ENCODE peak calls at places on chromosomes 12 and 14, in six cellular contexts. X is cardiac muscle cell; H is heart left ventricle; A is RWPE2; Y is naive thymus-derived CD4-positive, alpha-beta T cell; F is sigmoid colon. J is an unnamed sample.

GRCh38 chr14:72478397-72479025 is 415.4 kb downstream of the DPF3 start:
- DNase-seq in X (no peak), H (no peak), A (no peak), Y (no peak), F (no peak), J (no peak)

GRCh38 chr12:124618291-124618902 is 51.0 kb upstream of the NCOR2 start:
- DNase-seq in X (no peak), H (no peak), A (no peak), Y (no peak), F (no peak), J (no peak)

GRCh38 chr14:84152452-84152851 is 1377.5 kb upstream of the FLRT2 start:
- DNase-seq in X (no peak), H (no peak), A (peak; percentile 58), Y (no peak), F (no peak), J (no peak)

GRCh38 chr14:74570696-74571095 is 41.3 kb downstream of the LTBP2 start:
- DNase-seq in X (no peak), H (no peak), A (no peak), Y (no peak), F (no peak), J (no peak)

GRCh38 chr12:19431407-19432308 is 7.6 kb upstream of the AEBP2 start:
- DNase-seq in X (peak; percentile 49), H (no peak), A (peak; percentile 68), Y (no peak), F (no peak), J (no peak)

GRCh38 chr12:125357561-125357960 is 292.3 kb downstream of the AACS start:
- DNase-seq in X (no peak), H (no peak), A (no peak), Y (no peak), F (no peak), J (no peak)

GRCh38 chr12:18139254-18139653 is 49.3 kb upstream of the RERGL start:
- DNase-seq in X (no peak), H (no peak), A (no peak), Y (no peak), F (no peak), J (no peak)

GRCh38 chr14:105006831-105007592 is 13.9 kb downstream of the CDCA4 start:
- DNase-seq in X (no peak), H (no peak), A (peak; percentile 67), Y (no peak), F (no peak), J (no peak)

GRCh38 chr12:120121766-120122293 is 5.3 kb upstream of the RAB35 start:
- DNase-seq in X (no peak), H (no peak), A (no peak), Y (peak; percentile 5), F (no peak), J (no peak)

GRCh38 chr14:87149583-87150354 is 843.2 kb downstream of the GALC start:
- DNase-seq in X (no peak), H (no peak), A (no peak), Y (no peak), F (no peak), J (no peak)

GRCh38 chr12:1737643-1738286 is 46.9 kb downstream of the ADIPOR2 start:
- DNase-seq in X (no peak), H (no peak), A (no peak), Y (no peak), F (no peak), J (no peak)

GRCh38 chr12:105930612-105931011 is 208.1 kb downstream of the NUAK1 start:
- DNase-seq in X (peak; percentile 39), H (no peak), A (no peak), Y (no peak), F (no peak), J (no peak)

GRCh38 chr12:89671469-89671868 is 37.2 kb downstream of the ATP2B1 start:
- DNase-seq in X (peak; percentile 74), H (no peak), A (no peak), Y (no peak), F (no peak), J (no peak)

GRCh38 chr14:104532191-104532555 is 47.4 kb upstream of the C14orf180 start:
- DNase-seq in X (no peak), H (peak; percentile 14), A (no peak), Y (no peak), F (no peak), J (no peak)

GRCh38 chr14:101973356-101973755 is 9.0 kb downstream of the DYNC1H1 start:
- DNase-seq in X (no peak), H (no peak), A (no peak), Y (no peak), F (no peak), J (no peak)

GRCh38 chr12:23426328-23426727 is 523.1 kb downstream of the SOX5 start:
- DNase-seq in X (no peak), H (no peak), A (no peak), Y (no peak), F (no peak), J (no peak)

GRCh38 chr12:132496270-132496669 is 6.3 kb downstream of the FBRSL1 start:
- DNase-seq in X (no peak), H (no peak), A (no peak), Y (no peak), F (no peak), J (no peak)

GRCh38 chr12:1719139-1719538 is 28.3 kb downstream of the ADIPOR2 start:
- DNase-seq in X (peak; percentile 72), H (no peak), A (no peak), Y (no peak), F (no peak), J (no peak)

GRCh38 chr12:9109737-9110491 is 5.8 kb downstream of the A2M start:
- DNase-seq in X (no peak), H (no peak), A (no peak), Y (no peak), F (no peak), J (no peak)

GRCh38 chr12:11834104-11834812 is 184.8 kb downstream of the ETV6 start:
- DNase-seq in X (peak; percentile 32), H (no peak), A (no peak), Y (no peak), F (no peak), J (no peak)

GRCh38 chr12:46470039-46470627 is 97.6 kb upstream of the SLC38A2 start:
- DNase-seq in X (no peak), H (no peak), A (no peak), Y (no peak), F (no peak), J (no peak)

GRCh38 chr12:53324113-53324778 is 2.8 kb upstream of the AAAS start:
- DNase-seq in X (no peak), H (peak; percentile 33), A (no peak), Y (peak; percentile 66), F (no peak), J (peak; percentile 9)

GRCh38 chr14:22131749-22132476 is 457.1 kb downstream of the DAD1 start:
- DNase-seq in X (no peak), H (no peak), A (no peak), Y (no peak), F (no peak), J (no peak)

GRCh38 chr12:67386869-67387570 is 117.9 kb downstream of the CAND1 start:
- DNase-seq in X (no peak), H (no peak), A (no peak), Y (no peak), F (no peak), J (no peak)

GRCh38 chr12:89247962-89248361 is 104.3 kb downstream of the DUSP6 start:
- DNase-seq in X (no peak), H (no peak), A (no peak), Y (no peak), F (no peak), J (no peak)

GRCh38 chr12:106682594-106683234 is 91.8 kb upstream of the RIC8B start:
- DNase-seq in X (peak; percentile 75), H (no peak), A (no peak), Y (no peak), F (no peak), J (no peak)

GRCh38 chr14:21985081-21985480 is 311.5 kb upstream of the OR4E1 start:
- DNase-seq in X (no peak), H (no peak), A (no peak), Y (no peak), F (no peak), J (no peak)

GRCh38 chr12:32501835-32502333 is 102.5 kb downstream of the FGD4 start:
- DNase-seq in X (peak; percentile 92), H (peak; percentile 22), A (no peak), Y (no peak), F (no peak), J (no peak)

GRCh38 chr14:59629384-59630158 is 53.0 kb upstream of the CCDC175 start:
- DNase-seq in X (no peak), H (no peak), A (no peak), Y (no peak), F (no peak), J (no peak)

GRCh38 chr14:54350196-54350595 is 46.6 kb upstream of the CDKN3 start:
- DNase-seq in X (peak; percentile 62), H (no peak), A (no peak), Y (no peak), F (no peak), J (no peak)

GRCh38 chr14:99725774-99726537 is 41.9 kb downstream of the CYP46A1 start:
- DNase-seq in X (no peak), H (peak; percentile 8), A (peak; percentile 66), Y (no peak), F (peak; percentile 40), J (no peak)

DNA sequence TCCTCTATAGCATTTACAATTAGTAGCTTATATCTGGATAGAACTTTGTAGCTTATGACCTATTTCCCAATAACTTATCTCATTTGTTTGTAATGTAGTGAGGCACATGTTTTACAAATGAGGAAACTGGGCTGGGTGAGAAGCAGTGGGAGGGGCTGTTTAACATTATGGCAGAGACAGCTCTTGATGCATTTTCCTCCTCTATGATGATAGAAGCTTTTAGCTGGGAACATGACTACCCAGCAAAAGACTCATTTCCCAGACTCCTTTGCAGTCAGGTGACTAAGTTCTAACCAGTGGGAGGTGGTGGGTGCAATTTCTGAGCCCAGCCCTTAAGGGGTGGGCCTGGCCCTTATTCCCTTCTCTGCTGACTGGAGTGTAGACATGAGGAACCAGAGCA is 179.7 kb downstream of the TTC8 start:
- DNase-seq in X (peak; percentile 61), H (no peak), A (no peak), Y (no peak), F (no peak), J (no peak)
- H3K27ac ChIP-seq in X (no peak overlapping the region), H (no peak overlapping the region), A (peak overlapping the region; percentile 1), Y (no peak overlapping the region), F (no peak overlapping the region), J (no peak overlapping the region)

GRCh38 chr14:61443481-61443880 is 122.1 kb downstream of the PRKCH start:
- DNase-seq in X (no peak), H (no peak), A (no peak), Y (no peak), F (no peak), J (no peak)
- H3K4me1 ChIP-seq in X (peaks cover 20% of the 10 kb centered on the region), H (peaks cover 21% of the 10 kb centered on the region), A (peaks cover 11% of the 10 kb centered on the region), Y (peaks cover 94% of the 10 kb centered on the region), F (peaks cover 14% of the 10 kb centered on the region), J (peaks cover 63% of the 10 kb centered on the region)

GRCh38 chr14:20427231-20428009 is 8.5 kb downstream of the KLHL33 start:
- DNase-seq in X (peak; percentile 61), H (no peak), A (no peak), Y (no peak), F (no peak), J (no peak)
- H3K4me3 ChIP-seq in X (no peak overlapping the region), H (no peak overlapping the region), A (no peak overlapping the region), Y (no peak overlapping the region), F (no peak overlapping the region), J (no peak overlapping the region)

DNA sequence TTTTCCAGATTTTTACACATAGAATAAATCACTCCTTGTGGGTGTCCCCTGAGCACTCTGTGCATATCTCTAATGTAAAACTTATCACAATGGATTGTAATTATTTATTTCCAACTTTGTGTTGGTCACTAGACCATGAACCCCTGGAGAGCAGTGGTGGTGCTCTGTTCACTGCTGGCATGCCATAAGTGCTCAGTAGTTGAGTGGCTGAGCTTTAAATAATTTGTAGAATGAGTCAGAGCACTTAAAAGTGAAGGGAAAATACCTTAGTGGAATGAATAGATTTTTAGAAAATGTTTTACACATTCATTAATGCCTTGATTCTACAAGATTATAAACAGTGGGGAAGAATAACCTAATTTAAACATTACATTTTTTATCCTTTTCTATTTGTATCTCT is 6.3 kb downstream of the MGAT4C start:
- DNase-seq in X (no peak), H (no peak), A (no peak), Y (no peak), F (no peak), J (no peak)
- H3K27ac ChIP-seq in X (no peak overlapping the region), H (no peak overlapping the region), A (no peak overlapping the region), Y (no peak overlapping the region), F (no peak overlapping the region), J (no peak overlapping the region)